ENCODE peak calls at places on chromosomes 13 and 19, in five cellular contexts. T, M, V, A and W are unnamed samples.

GRCh38 chr19:53906211-53907192 is 2.6 kb upstream of the CACNG7 start:
- DNase-seq in T (peak), V (peak), M (peak), A (peak), W (peak)

GRCh38 chr13:82963466-82963865 is 918.8 kb downstream of the SLITRK1 start:
- DNase-seq in V (peak), T (no peak), M (no peak), A (no peak), W (peak)

GRCh38 chr19:47107953-47108746 is 5.4 kb downstream of the ZC3H4 start:
- DNase-seq in V (peak), A (no peak), M (no peak), T (no peak), W (no peak)

GRCh38 chr13:26855921-26856320 is 95.3 kb upstream of the GPR12 start:
- DNase-seq in A (no peak), M (no peak), T (no peak), V (no peak), W (no peak)

GRCh38 chr19:4278460-4278901 is 585 bp upstream of the SHD start:
- DNase-seq in V (no peak), T (no peak), A (no peak), M (no peak), W (no peak)

GRCh38 chr19:41808663-41809566 is 12.5 kb downstream of the CEACAM3 start:
- DNase-seq in V (no peak), M (no peak), A (no peak), T (no peak), W (no peak)

GRCh38 chr13:41751277-41751676 is 209.6 kb downstream of the VWA8 start:
- DNase-seq in M (no peak), T (no peak), V (peak), A (no peak), W (no peak)

GRCh38 chr19:1241417-1242095 is at the start of gene ATP5F1D:
- DNase-seq in A (peak), T (peak), V (peak), M (peak), W (peak)

GRCh38 chr13:42981853-42982252 is 10.2 kb downstream of the EPSTI1 start:
- DNase-seq in T (no peak), M (no peak), V (no peak), A (no peak), W (no peak)

GRCh38 chr19:41870401-41870873 is 6.6 kb upstream of the CD79A start:
- DNase-seq in M (no peak), V (peak), A (no peak), T (no peak), W (peak)

GRCh38 chr13:102394158-102395053 is 7.4 kb downstream of the FGF14 start:
- DNase-seq in V (peak), T (peak), M (peak), A (peak), W (peak)

GRCh38 chr13:29384466-29384865 is 211.0 kb downstream of the SLC7A1 start:
- DNase-seq in A (no peak), M (no peak), T (no peak), V (no peak), W (no peak)

GRCh38 chr13:114108141-114108761 is 24.2 kb downstream of the RASA3 start:
- DNase-seq in V (no peak), T (no peak), M (no peak), A (no peak), W (no peak)

GRCh38 chr13:77898097-77898496 is 20.5 kb downstream of the EDNRB start:
- DNase-seq in A (no peak), V (peak), T (no peak), M (no peak), W (peak)

GRCh38 chr19:36418287-36419001 is at the start of gene ZFP82:
- DNase-seq in T (peak), A (peak), V (peak), M (peak), W (peak)

GRCh38 chr19:524062-524674 is 7.4 kb upstream of the CDC34 start:
- DNase-seq in A (no peak), T (no peak), M (no peak), V (no peak), W (no peak)

GRCh38 chr19:44712864-44713515 is 14.0 kb downstream of the CEACAM16 start:
- DNase-seq in M (no peak), A (no peak), V (no peak), T (no peak), W (peak)

GRCh38 chr13:20673711-20674110 is 29.8 kb upstream of the IL17D start:
- DNase-seq in M (no peak), V (no peak), T (no peak), A (no peak), W (no peak)

GRCh38 chr13:51797664-51798488 is 6.1 kb downstream of the DHRS12 start:
- DNase-seq in V (peak), T (no peak), A (peak), M (peak), W (peak)

GRCh38 chr13:32881792-32882175 is 134.4 kb upstream of the KL start:
- DNase-seq in M (no peak), V (no peak), T (no peak), A (no peak), W (no peak)

GRCh38 chr19:30968210-30968609 is 381.0 kb downstream of the TSHZ3 start:
- DNase-seq in A (no peak), T (no peak), V (no peak), M (no peak), W (no peak)

GRCh38 chr19:54041969-54042606 is 21.6 kb downstream of the VSTM1 start:
- DNase-seq in M (no peak), V (no peak), T (no peak), A (no peak), W (no peak)

GRCh38 chr19:55376381-55376933 is at the start of gene TMEM190:
- DNase-seq in M (no peak), A (no peak), T (no peak), V (no peak), W (no peak)

GRCh38 chr19:12723643-12724426 is at the start of gene TNPO2:
- DNase-seq in A (peak), V (peak), M (no peak), T (peak), W (peak)